ENCODE peak calls at places on chromosomes 1 and 21, in seven cellular contexts. One of them, this sample, is unnamed.

GRCh38 chr1:94081566-94082344 is 39.2 kb downstream of the ABCA4 start:
- DNase-seq in fibroblast of lung: peak; percentile 67
- DNase-seq in NB4: no peak
- DNase-seq in AG09309: peak; percentile 94
- DNase-seq in cardiac muscle cell: peak; percentile 68
- DNase-seq in mucosa of descending colon: no peak
- DNase-seq in cardiac fibroblast: peak; percentile 71
- DNase-seq in this sample: no peak

GRCh38 chr21:41437754-41438153 is 11.7 kb downstream of the MX1 start:
- DNase-seq in NB4: no peak
- DNase-seq in mucosa of descending colon: no peak
- DNase-seq in cardiac fibroblast: no peak
- DNase-seq in fibroblast of lung: no peak
- DNase-seq in cardiac muscle cell: no peak
- DNase-seq in AG09309: no peak
- DNase-seq in this sample: no peak

GRCh38 chr1:207002731-207003146 is 29.8 kb downstream of the C1orf116 start:
- DNase-seq in fibroblast of lung: peak; percentile 72
- DNase-seq in mucosa of descending colon: no peak
- DNase-seq in cardiac muscle cell: peak; percentile 20
- DNase-seq in cardiac fibroblast: no peak
- DNase-seq in AG09309: no peak
- DNase-seq in NB4: no peak
- DNase-seq in this sample: no peak

GRCh38 chr1:46687095-46687659 is 15.5 kb downstream of the TEX38 start:
- DNase-seq in AG09309: peak; percentile 61
- DNase-seq in mucosa of descending colon: peak; percentile 97
- DNase-seq in cardiac fibroblast: peak; percentile 86
- DNase-seq in cardiac muscle cell: peak; percentile 80
- DNase-seq in NB4: peak; percentile 11
- DNase-seq in fibroblast of lung: peak; percentile 71
- DNase-seq in this sample: no peak

GRCh38 chr1:116947090-116947489 is 37.4 kb downstream of the PTGFRN start:
- DNase-seq in NB4: no peak
- DNase-seq in cardiac fibroblast: no peak
- DNase-seq in AG09309: no peak
- DNase-seq in fibroblast of lung: no peak
- DNase-seq in cardiac muscle cell: no peak
- DNase-seq in mucosa of descending colon: no peak
- DNase-seq in this sample: no peak

GRCh38 chr1:33005117-33005811 is 31.4 kb downstream of the AK2 start:
- DNase-seq in NB4: no peak
- DNase-seq in mucosa of descending colon: no peak
- DNase-seq in AG09309: no peak
- DNase-seq in cardiac fibroblast: no peak
- DNase-seq in cardiac muscle cell: no peak
- DNase-seq in fibroblast of lung: no peak
- DNase-seq in this sample: no peak

GRCh38 chr1:161921990-161922389 is 101.7 kb downstream of the OLFML2B start:
- DNase-seq in cardiac fibroblast: peak; percentile 47
- DNase-seq in cardiac muscle cell: peak; percentile 49
- DNase-seq in AG09309: no peak
- DNase-seq in NB4: no peak
- DNase-seq in mucosa of descending colon: no peak
- DNase-seq in fibroblast of lung: peak; percentile 78
- DNase-seq in this sample: no peak

GRCh38 chr21:32412162-32412997 is at the start of gene EVA1C:
- DNase-seq in cardiac muscle cell: peak; percentile 76
- DNase-seq in NB4: no peak
- DNase-seq in mucosa of descending colon: peak; percentile 68
- DNase-seq in AG09309: no peak
- DNase-seq in cardiac fibroblast: peak; percentile 86
- DNase-seq in fibroblast of lung: peak; percentile 32
- DNase-seq in this sample: no peak

GRCh38 chr1:161044908-161045748 is 649 bp downstream of the USF1 start:
- DNase-seq in cardiac muscle cell: peak; percentile 69
- DNase-seq in fibroblast of lung: peak; percentile 69
- DNase-seq in NB4: peak; percentile 93
- DNase-seq in mucosa of descending colon: peak; percentile 77
- DNase-seq in AG09309: no peak
- DNase-seq in cardiac fibroblast: peak; percentile 74
- DNase-seq in this sample: peak; percentile 91

GRCh38 chr1:233647083-233647482 is 33.2 kb downstream of the KCNK1 start:
- DNase-seq in AG09309: peak; percentile 21
- DNase-seq in fibroblast of lung: peak; percentile 33
- DNase-seq in mucosa of descending colon: no peak
- DNase-seq in cardiac muscle cell: no peak
- DNase-seq in cardiac fibroblast: peak; percentile 3
- DNase-seq in NB4: no peak
- DNase-seq in this sample: no peak

GRCh38 chr1:228472655-228473054 is 14.5 kb upstream of the RNF187 start:
- DNase-seq in AG09309: no peak
- DNase-seq in fibroblast of lung: peak; percentile 37
- DNase-seq in cardiac fibroblast: peak; percentile 29
- DNase-seq in cardiac muscle cell: peak; percentile 40
- DNase-seq in mucosa of descending colon: no peak
- DNase-seq in NB4: peak; percentile 85
- DNase-seq in this sample: no peak

GRCh38 chr1:15881961-15882360 is 34.5 kb downstream of the SPEN start:
- DNase-seq in fibroblast of lung: no peak
- DNase-seq in cardiac muscle cell: no peak
- DNase-seq in AG09309: no peak
- DNase-seq in NB4: no peak
- DNase-seq in mucosa of descending colon: no peak
- DNase-seq in cardiac fibroblast: no peak
- DNase-seq in this sample: no peak

GRCh38 chr1:15870421-15870820 is 22.9 kb downstream of the SPEN start:
- DNase-seq in AG09309: no peak
- DNase-seq in fibroblast of lung: peak; percentile 47
- DNase-seq in cardiac muscle cell: no peak
- DNase-seq in NB4: no peak
- DNase-seq in mucosa of descending colon: no peak
- DNase-seq in cardiac fibroblast: no peak
- DNase-seq in this sample: no peak

GRCh38 chr1:15876357-15876756 is 28.9 kb downstream of the SPEN start:
- DNase-seq in cardiac muscle cell: no peak
- DNase-seq in AG09309: no peak
- DNase-seq in mucosa of descending colon: no peak
- DNase-seq in fibroblast of lung: no peak
- DNase-seq in cardiac fibroblast: no peak
- DNase-seq in NB4: no peak
- DNase-seq in this sample: no peak
- TF ChIP-seq CTCF in cardiac muscle cell: peak; percentile 20
- TF ChIP-seq CTCF in AG09309: no peak
- TF ChIP-seq CTCF in mucosa of descending colon: no peak
- TF ChIP-seq CTCF in fibroblast of lung: peak; percentile 11
- TF ChIP-seq CTCF in cardiac fibroblast: peak; percentile 28
- TF ChIP-seq CTCF in NB4: no peak
- TF ChIP-seq CTCF in this sample: peak; percentile 3

DNA sequence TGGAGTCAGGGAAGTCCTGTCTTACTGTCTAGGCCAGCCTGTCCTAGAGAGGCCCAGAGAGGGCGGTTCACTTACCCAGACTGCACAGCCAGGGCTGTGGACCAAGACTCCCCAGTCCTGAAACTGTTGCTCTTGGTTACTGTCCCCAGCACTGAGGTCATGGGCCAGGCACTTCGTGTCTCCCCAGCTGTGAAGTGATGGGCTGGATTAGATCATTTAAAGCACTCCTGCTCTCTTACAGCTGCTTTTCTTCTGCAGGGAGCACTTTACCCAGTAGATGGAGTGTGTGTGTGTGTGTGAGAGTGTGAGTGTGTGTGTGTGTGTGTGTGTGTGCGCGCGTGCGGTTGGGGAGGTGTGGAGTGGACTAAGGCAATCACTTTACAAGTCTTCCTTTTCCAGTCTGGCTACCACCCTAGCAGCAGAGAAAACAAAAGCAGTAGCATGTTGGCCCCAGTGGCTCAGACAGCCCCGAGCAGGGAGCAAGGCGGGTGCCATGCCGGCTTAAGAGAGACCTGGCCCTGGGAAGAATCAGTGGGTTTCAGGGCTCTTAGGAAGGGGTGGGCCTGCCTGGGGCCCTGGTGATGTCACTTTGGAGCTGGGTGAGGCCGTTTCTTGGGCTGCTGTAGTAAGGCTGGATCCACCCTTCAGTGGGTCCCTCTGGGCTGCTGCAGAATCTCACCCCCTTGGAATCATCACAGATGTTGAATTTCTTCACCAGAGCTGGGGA is 2.4 kb downstream of the SPSB1 start:
- DNase-seq in NB4: no peak
- DNase-seq in cardiac muscle cell: peak; percentile 69
- DNase-seq in AG09309: no peak
- DNase-seq in fibroblast of lung: peak; percentile 77
- DNase-seq in mucosa of descending colon: peak; percentile 61
- DNase-seq in cardiac fibroblast: peak; percentile 79
- DNase-seq in this sample: peak; percentile 74
- H3K4me3 ChIP-seq in NB4: no peak overlapping the region
- H3K4me3 ChIP-seq in cardiac muscle cell: no peak overlapping the region
- H3K4me3 ChIP-seq in AG09309: peak overlapping the region; percentile 94
- H3K4me3 ChIP-seq in fibroblast of lung: peak overlapping the region; percentile 40
- H3K4me3 ChIP-seq in mucosa of descending colon: no peak overlapping the region
- H3K4me3 ChIP-seq in cardiac fibroblast: peak overlapping the region; percentile 87
- H3K4me3 ChIP-seq in this sample: no peak overlapping the region

DNA sequence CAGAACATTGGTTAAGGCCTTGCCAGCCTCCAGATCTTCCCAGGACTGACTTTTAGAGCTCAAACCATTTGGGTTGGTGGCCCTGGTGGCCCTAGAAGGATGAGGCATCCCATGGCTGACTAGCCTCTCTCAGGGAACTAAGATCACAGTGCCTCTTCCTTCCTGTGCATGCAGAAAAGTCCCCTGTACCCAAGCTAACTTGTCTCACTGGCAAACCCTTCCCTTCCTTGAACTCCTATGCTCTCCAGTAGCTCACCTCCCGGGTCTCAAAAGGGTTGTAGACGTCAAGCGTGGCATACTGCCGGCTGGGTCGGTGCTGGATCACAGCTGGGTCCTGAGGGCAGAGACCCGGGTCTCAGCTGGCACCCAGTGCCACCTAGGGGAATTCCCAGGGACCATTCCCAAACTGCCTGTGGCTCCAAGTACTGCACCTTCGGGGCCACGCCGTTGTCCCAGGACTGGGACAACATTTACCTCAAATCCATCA is 716 bp downstream of the SCAMP3 start:
- DNase-seq in NB4: peak; percentile 46
- DNase-seq in cardiac muscle cell: no peak
- DNase-seq in fibroblast of lung: no peak
- DNase-seq in mucosa of descending colon: peak; percentile 54
- DNase-seq in AG09309: no peak
- DNase-seq in cardiac fibroblast: no peak
- DNase-seq in this sample: peak; percentile 59
- TF ChIP-seq CTCF in NB4: no peak
- TF ChIP-seq CTCF in cardiac muscle cell: no peak
- TF ChIP-seq CTCF in fibroblast of lung: no peak
- TF ChIP-seq CTCF in mucosa of descending colon: no peak
- TF ChIP-seq CTCF in AG09309: no peak
- TF ChIP-seq CTCF in cardiac fibroblast: no peak
- TF ChIP-seq CTCF in this sample: no peak

GRCh38 chr1:162972768-162973167 is 96.4 kb upstream of the RGS4 start:
- DNase-seq in fibroblast of lung: peak; percentile 56
- DNase-seq in NB4: no peak
- DNase-seq in AG09309: no peak
- DNase-seq in mucosa of descending colon: no peak
- DNase-seq in cardiac muscle cell: peak; percentile 37
- DNase-seq in cardiac fibroblast: peak; percentile 45
- DNase-seq in this sample: no peak
- H3K4me3 ChIP-seq in fibroblast of lung: no peak overlapping the region
- H3K4me3 ChIP-seq in NB4: no peak overlapping the region
- H3K4me3 ChIP-seq in AG09309: no peak overlapping the region
- H3K4me3 ChIP-seq in mucosa of descending colon: no peak overlapping the region
- H3K4me3 ChIP-seq in cardiac muscle cell: no peak overlapping the region
- H3K4me3 ChIP-seq in cardiac fibroblast: no peak overlapping the region
- H3K4me3 ChIP-seq in this sample: no peak overlapping the region

GRCh38 chr1:172041689-172042088 is 200.4 kb downstream of the DNM3 start:
- DNase-seq in cardiac muscle cell: peak; percentile 51
- DNase-seq in cardiac fibroblast: peak; percentile 57
- DNase-seq in fibroblast of lung: peak; percentile 46
- DNase-seq in NB4: no peak
- DNase-seq in mucosa of descending colon: peak; percentile 13
- DNase-seq in AG09309: no peak
- DNase-seq in this sample: no peak
- TF ChIP-seq CTCF in cardiac muscle cell: peak; percentile 56
- TF ChIP-seq CTCF in cardiac fibroblast: peak; percentile 34
- TF ChIP-seq CTCF in fibroblast of lung: peak; percentile 39
- TF ChIP-seq CTCF in NB4: no peak
- TF ChIP-seq CTCF in mucosa of descending colon: no peak
- TF ChIP-seq CTCF in AG09309: peak; percentile 39
- TF ChIP-seq CTCF in this sample: no peak

DNA sequence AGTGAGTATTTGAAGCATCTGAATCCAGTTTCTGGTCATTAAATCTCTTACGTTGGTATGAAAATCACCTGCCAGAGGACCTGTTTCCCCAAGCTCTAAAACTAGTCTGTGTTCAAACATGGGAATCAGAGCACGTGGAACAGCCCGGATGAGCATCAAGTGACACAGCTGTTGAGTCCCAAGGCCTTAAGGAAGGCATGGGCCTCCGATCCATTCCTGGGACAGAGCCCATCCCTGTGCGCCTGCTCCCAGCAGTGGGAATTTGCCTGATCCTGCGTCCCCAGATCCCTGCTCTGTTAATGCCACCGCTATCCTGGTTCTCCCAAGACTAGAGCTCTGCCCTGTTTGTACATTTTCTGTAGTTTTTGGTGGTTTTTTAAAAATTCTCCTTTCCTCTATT is 68.4 kb upstream of the FBXO28 start:
- DNase-seq in mucosa of descending colon: no peak
- DNase-seq in NB4: no peak
- DNase-seq in AG09309: no peak
- DNase-seq in fibroblast of lung: no peak
- DNase-seq in cardiac muscle cell: no peak
- DNase-seq in cardiac fibroblast: no peak
- DNase-seq in this sample: no peak
- H3K4me3 ChIP-seq in mucosa of descending colon: no peak overlapping the region
- H3K4me3 ChIP-seq in NB4: no peak overlapping the region
- H3K4me3 ChIP-seq in AG09309: no peak overlapping the region
- H3K4me3 ChIP-seq in fibroblast of lung: no peak overlapping the region
- H3K4me3 ChIP-seq in cardiac muscle cell: no peak overlapping the region
- H3K4me3 ChIP-seq in cardiac fibroblast: no peak overlapping the region
- H3K4me3 ChIP-seq in this sample: no peak overlapping the region